ENCODE peak calls at places on chromosomes 4 and X, in seven cellular contexts. A is stomach, I is endothelial cell of umbilical vein, K is GM12878, P is breast epithelium, X is suprapubic skin, C is upper lobe of left lung. H is an unnamed sample.

GRCh38 chrX:119758682-119759332 is 419 bp downstream of the SOWAHD start:
- DNase-seq in A (peak; percentile 43), I (peak; percentile 3), K (no peak), P (no peak), X (no peak), C (no peak), H (no peak)

GRCh38 chr4:60619531-60620305 is 580.4 kb upstream of the ADGRL3 start:
- DNase-seq in A (no peak), I (no peak), K (no peak), P (no peak), X (no peak), C (no peak), H (no peak)

GRCh38 chr4:51866835-51867234 is 23.9 kb downstream of the DCUN1D4 start:
- DNase-seq in A (no peak), I (no peak), K (no peak), P (no peak), X (no peak), C (no peak), H (no peak)

GRCh38 chrX:103373581-103373980 is 2.8 kb upstream of the BEX3 start:
- DNase-seq in A (no peak), I (no peak), K (no peak), P (no peak), X (no peak), C (no peak), H (no peak)

GRCh38 chrX:13688384-13688771 is 550 bp upstream of the RAB9A start:
- DNase-seq in A (no peak), I (no peak), K (no peak), P (no peak), X (no peak), C (no peak), H (no peak)

GRCh38 chrX:9875801-9876200 is 89.6 kb downstream of the SHROOM2 start:
- DNase-seq in A (no peak), I (no peak), K (no peak), P (no peak), X (no peak), C (no peak), H (no peak)

GRCh38 chr4:70518716-70519115 is 347 bp downstream of the AMTN start:
- DNase-seq in A (no peak), I (no peak), K (no peak), P (no peak), X (no peak), C (no peak), H (no peak)

GRCh38 chrX:101260435-101260834 is 30.7 kb downstream of the TAF7L start:
- DNase-seq in A (no peak), I (peak; percentile 1), K (no peak), P (no peak), X (no peak), C (no peak), H (no peak)

GRCh38 chr4:4937926-4938325 is 78.5 kb downstream of the MSX1 start:
- DNase-seq in A (no peak), I (no peak), K (no peak), P (no peak), X (no peak), C (no peak), H (peak; percentile 29)

GRCh38 chrX:28273751-28274150 is 292.5 kb upstream of the DCAF8L1 start:
- DNase-seq in A (no peak), I (peak; percentile 77), K (no peak), P (no peak), X (no peak), C (no peak), H (no peak)

GRCh38 chr4:99061048-99061447 is 27.5 kb downstream of the ADH5 start:
- DNase-seq in A (no peak), I (no peak), K (no peak), P (no peak), X (no peak), C (no peak), H (no peak)

GRCh38 chrX:14448406-14448805 is 80.9 kb upstream of the GLRA2 start:
- DNase-seq in A (no peak), I (no peak), K (no peak), P (no peak), X (no peak), C (no peak), H (no peak)

GRCh38 chr4:153281476-153281875 is 63.0 kb upstream of the MND1 start:
- DNase-seq in A (no peak), I (no peak), K (no peak), P (no peak), X (no peak), C (no peak), H (peak; percentile 34)

GRCh38 chr4:72525938-72526337 is 43.1 kb downstream of the ADAMTS3 start:
- DNase-seq in A (no peak), I (peak; percentile 86), K (no peak), P (no peak), X (no peak), C (peak; percentile 57), H (no peak)

GRCh38 chr4:24583451-24584174 is 741 bp downstream of the DHX15 start:
- DNase-seq in A (peak; percentile 46), I (peak; percentile 63), K (no peak), P (peak; percentile 31), X (peak; percentile 81), C (peak; percentile 62), H (no peak)

GRCh38 chr4:138832563-138832962 is 183.0 kb upstream of the NOCT start:
- DNase-seq in A (no peak), I (no peak), K (no peak), P (no peak), X (no peak), C (no peak), H (no peak)
- TF ChIP-seq POLR2AphosphoS5 in A (no peak), I (no peak), K (no peak), P (no peak), X (no peak), C (no peak), H (no peak)

GRCh38 chrX:96846841-96847240 is 36.9 kb upstream of the RPA4 start:
- DNase-seq in A (no peak), I (no peak), K (no peak), P (no peak), X (no peak), C (no peak), H (no peak)

GRCh38 chrX:96837808-96838207 is 45.9 kb upstream of the RPA4 start:
- DNase-seq in A (no peak), I (no peak), K (no peak), P (no peak), X (no peak), C (no peak), H (no peak)

GRCh38 chrX:96841325-96841724 is 42.4 kb upstream of the RPA4 start:
- DNase-seq in A (no peak), I (no peak), K (no peak), P (no peak), X (no peak), C (no peak), H (no peak)

DNA sequence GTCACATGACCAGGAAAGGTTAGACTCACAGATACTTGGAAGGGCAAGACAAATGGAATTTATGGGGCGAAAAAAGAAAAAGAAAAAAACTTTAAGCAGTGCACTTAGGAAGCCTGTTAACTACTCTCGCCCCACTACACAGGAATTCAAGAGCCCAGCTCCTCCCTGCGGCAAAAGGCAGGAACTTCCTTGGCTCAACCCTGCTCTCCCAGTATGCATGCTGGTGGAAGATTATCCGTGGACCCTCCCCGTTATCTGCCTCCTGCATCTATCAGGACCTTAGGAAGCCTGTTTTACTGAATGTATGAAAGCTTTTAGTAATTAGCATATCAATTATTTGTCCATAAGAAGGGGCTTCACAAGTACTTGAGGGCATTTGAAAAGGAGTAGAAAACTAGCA is 40.1 kb upstream of the RPA4 start:
- DNase-seq in A (no peak), I (no peak), K (no peak), P (no peak), X (no peak), C (peak; percentile 25), H (no peak)
- H3K4me1 ChIP-seq in A (no peaks in the 10 kb centered on the region), I (no peaks in the 10 kb centered on the region), K (no peaks in the 10 kb centered on the region), P (no peaks in the 10 kb centered on the region), X (peaks cover 1% of the 10 kb centered on the region), C (no peaks in the 10 kb centered on the region), H (no peaks in the 10 kb centered on the region)

GRCh38 chrX:53992589-53992988 is 51.7 kb downstream of the PHF8 start:
- DNase-seq in A (no peak), I (no peak), K (no peak), P (no peak), X (no peak), C (no peak), H (no peak)
- TF ChIP-seq POLR2AphosphoS5 in A (no peak), I (no peak), K (no peak), P (no peak), X (no peak), C (no peak), H (no peak)

DNA sequence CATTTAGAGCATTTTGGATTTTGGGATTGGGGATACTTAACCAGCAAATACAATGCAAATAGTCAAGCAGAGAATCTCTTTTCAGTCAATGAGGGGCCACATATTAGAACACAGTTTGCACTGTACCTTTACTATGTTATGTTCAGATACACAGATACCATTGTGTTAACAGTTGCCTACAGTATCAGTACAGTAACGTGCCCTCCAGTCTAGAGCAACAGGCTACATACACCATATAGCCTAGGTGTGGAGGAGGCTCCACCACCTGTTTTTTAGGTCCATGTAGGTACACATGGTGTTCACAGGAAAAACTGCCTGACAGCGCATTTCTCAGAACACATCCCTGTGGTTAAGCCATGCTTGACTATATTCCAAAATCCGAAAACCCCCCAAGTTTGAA is 9.1 kb downstream of the GRPEL1 start:
- DNase-seq in A (no peak), I (no peak), K (no peak), P (no peak), X (no peak), C (no peak), H (no peak)
- H3K4me1 ChIP-seq in A (no peaks in the 10 kb centered on the region), I (peaks cover 13% of the 10 kb centered on the region), K (peaks cover 14% of the 10 kb centered on the region), P (no peaks in the 10 kb centered on the region), X (no peaks in the 10 kb centered on the region), C (peaks cover under 1% of the 10 kb centered on the region), H (peaks cover 3% of the 10 kb centered on the region)

DNA sequence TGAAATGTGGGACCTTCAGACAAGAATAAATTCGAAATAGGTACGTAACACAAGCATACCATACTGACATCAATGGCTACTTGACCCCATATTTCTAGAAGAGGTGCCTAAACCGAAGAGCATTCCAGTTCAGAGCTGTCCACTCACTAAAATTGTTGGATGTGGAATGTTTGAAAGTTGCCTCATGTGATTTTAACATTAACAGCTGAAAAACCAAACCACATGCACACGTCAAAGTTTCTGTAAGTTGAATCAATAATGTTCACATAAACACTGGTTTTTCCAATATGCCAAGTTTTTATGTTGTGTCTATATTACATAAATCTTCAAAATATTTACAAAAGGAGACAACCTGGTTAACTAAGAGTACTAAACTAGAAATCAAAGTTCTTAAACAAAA is 3.5 kb downstream of the UBE2D3 start:
- DNase-seq in A (no peak), I (no peak), K (no peak), P (no peak), X (no peak), C (no peak), H (no peak)
- TF ChIP-seq POLR2AphosphoS5 in A (no peak), I (no peak), K (peak; percentile 29), P (no peak), X (no peak), C (no peak), H (no peak)

DNA sequence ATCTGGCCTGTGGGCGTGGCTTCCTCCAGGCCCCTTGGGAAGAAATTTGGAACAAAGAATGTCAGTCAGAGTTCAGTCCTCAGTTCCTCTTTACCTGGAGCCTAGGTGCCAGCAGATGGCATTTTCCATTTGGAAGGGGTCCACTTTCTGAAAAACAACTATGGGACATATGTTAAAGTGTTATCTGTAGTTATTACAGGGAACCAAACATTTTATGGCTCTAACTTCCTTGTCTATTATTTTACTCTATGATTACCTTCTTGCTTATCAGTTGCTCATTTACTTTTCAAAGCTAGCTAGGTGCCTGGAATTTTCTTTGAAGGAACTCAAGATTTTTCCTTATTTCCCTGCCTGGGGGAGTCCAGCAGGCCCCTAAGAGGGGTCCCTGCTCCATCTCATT is 159.8 kb upstream of the PUDP start:
- DNase-seq in A (no peak), I (no peak), K (no peak), P (no peak), X (no peak), C (no peak), H (no peak)
- H3K4me1 ChIP-seq in A (no peaks in the 10 kb centered on the region), I (no peaks in the 10 kb centered on the region), K (no peaks in the 10 kb centered on the region), P (no peaks in the 10 kb centered on the region), X (no peaks in the 10 kb centered on the region), C (no peaks in the 10 kb centered on the region), H (no peaks in the 10 kb centered on the region)